ENCODE peak calls at places on chromosomes 16 and 17, in eight cellular contexts. I, A, H, V, W, X, D and M are unnamed samples.

GRCh38 chr17:39410279-39410678 is 8.9 kb upstream of the FBXL20 start:
- DNase-seq in I (no peak), A (no peak), H (no peak), V (no peak), W (no peak), X (no peak), D (no peak), M (no peak)

GRCh38 chr17:62617894-62618472 is 9.5 kb upstream of the MRC2 start:
- DNase-seq in I (no peak), A (no peak), H (no peak), V (no peak), W (no peak), X (peak), D (peak), M (no peak)

GRCh38 chr16:83843657-83844056 is 35.9 kb downstream of the HSBP1 start:
- DNase-seq in I (no peak), A (no peak), H (no peak), V (no peak), W (no peak), X (no peak), D (no peak), M (no peak)

GRCh38 chr16:78494674-78495073 is 395.2 kb downstream of the WWOX start:
- DNase-seq in I (no peak), A (no peak), H (no peak), V (no peak), W (no peak), X (no peak), D (no peak), M (no peak)

GRCh38 chr16:24993722-24994686 is 21.2 kb downstream of the ARHGAP17 start:
- DNase-seq in I (no peak), A (no peak), H (no peak), V (no peak), W (peak), X (peak), D (peak), M (peak)

GRCh38 chr16:3642397-3643094 is 11.9 kb upstream of the DNASE1 start:
- DNase-seq in I (no peak), A (no peak), H (no peak), V (no peak), W (peak), X (no peak), D (peak), M (no peak)

GRCh38 chr17:59825533-59826316 is 67.0 kb downstream of the TUBD1 start:
- DNase-seq in I (no peak), A (no peak), H (peak), V (no peak), W (no peak), X (peak), D (peak), M (peak)

GRCh38 chr17:21167303-21167702 is 40.5 kb downstream of the DHRS7B start:
- DNase-seq in I (no peak), A (no peak), H (no peak), V (no peak), W (no peak), X (peak), D (peak), M (no peak)

GRCh38 chr16:59459811-59460210 is 725.7 kb upstream of the GOT2 start:
- DNase-seq in I (no peak), A (no peak), H (no peak), V (no peak), W (no peak), X (peak), D (no peak), M (no peak)

GRCh38 chr16:67541391-67542263 is 13.0 kb downstream of the RIPOR1 start:
- DNase-seq in I (no peak), A (no peak), H (no peak), V (no peak), W (peak), X (peak), D (no peak), M (peak)

GRCh38 chr16:30786115-30786935 is 680 bp downstream of the ZNF629 start:
- DNase-seq in I (no peak), A (no peak), H (no peak), V (no peak), W (peak), X (peak), D (peak), M (peak)

GRCh38 chr16:88103581-88104188 is 152.5 kb downstream of the BANP start:
- DNase-seq in I (no peak), A (no peak), H (no peak), V (no peak), W (no peak), X (no peak), D (no peak), M (no peak)

GRCh38 chr17:17017343-17018014 is 24.8 kb upstream of the MPRIP start:
- DNase-seq in I (no peak), A (no peak), H (no peak), V (no peak), W (no peak), X (no peak), D (no peak), M (no peak)

GRCh38 chr17:48429156-48429555 is 858 bp downstream of the SKAP1 start:
- DNase-seq in I (no peak), A (peak), H (peak), V (no peak), W (no peak), X (no peak), D (no peak), M (no peak)

GRCh38 chr16:73527191-73527590 is 479.3 kb upstream of the ZFHX3 start:
- DNase-seq in I (no peak), A (no peak), H (no peak), V (no peak), W (no peak), X (peak), D (no peak), M (no peak)

GRCh38 chr17:65553646-65554567 is 7.5 kb downstream of the AXIN2 start:
- DNase-seq in I (no peak), A (no peak), H (no peak), V (no peak), W (no peak), X (peak), D (peak), M (no peak)

GRCh38 chr16:10971560-10971961 is 27.2 kb downstream of the CLEC16A start:
- DNase-seq in I (peak), A (peak), H (peak), V (no peak), W (peak), X (peak), D (peak), M (peak)

GRCh38 chr16:12294471-12294870 is 317.9 kb downstream of the SNX29 start:
- DNase-seq in I (no peak), A (no peak), H (no peak), V (no peak), W (no peak), X (no peak), D (no peak), M (no peak)

GRCh38 chr16:85767569-85767968 is 16.7 kb upstream of the C16orf74 start:
- DNase-seq in I (no peak), A (no peak), H (no peak), V (peak), W (peak), X (peak), D (peak), M (peak)

GRCh38 chr17:43468746-43469544 is 14.8 kb upstream of the DHX8 start:
- DNase-seq in I (no peak), A (no peak), H (no peak), V (peak), W (peak), X (peak), D (peak), M (peak)

GRCh38 chr17:50558091-50558490 is 2.4 kb upstream of the CACNA1G start:
- DNase-seq in I (no peak), A (no peak), H (no peak), V (no peak), W (no peak), X (no peak), D (no peak), M (no peak)

GRCh38 chr16:89191901-89192184 is 8.5 kb downstream of the SLC22A31 start:
- DNase-seq in I (no peak), A (no peak), H (no peak), V (no peak), W (no peak), X (no peak), D (no peak), M (no peak)

GRCh38 chr16:72840591-72841381 is 207.1 kb downstream of the ZFHX3 start:
- DNase-seq in I (no peak), A (no peak), H (no peak), V (no peak), W (no peak), X (no peak), D (no peak), M (no peak)